ENCODE peak calls at places on chromosomes 11 and 22, in eight cellular contexts. R is stomach; M is effector memory CD4-positive, alpha-beta T cell; V is astrocyte; N is PC-3; U is uterus; G is psoas muscle; Z is OCI-LY7. H is an unnamed sample.

GRCh38 chr11:128709402-128709801 is 15.5 kb downstream of the FLI1 start:
- DNase-seq in R (no peak), M (no peak), V (peak; percentile 100), N (peak; percentile 95), U (peak; percentile 44), G (no peak), Z (no peak), H (no peak)

GRCh38 chr22:25062378-25063095 is 110.0 kb downstream of the KIAA1671 start:
- DNase-seq in R (no peak), M (peak; percentile 60), V (no peak), N (no peak), U (no peak), G (no peak), Z (no peak), H (peak; percentile 93)

GRCh38 chr22:38335077-38335476 is 17.8 kb upstream of the CSNK1E start:
- DNase-seq in R (no peak), M (no peak), V (no peak), N (peak; percentile 25), U (no peak), G (no peak), Z (no peak), H (no peak)

GRCh38 chr11:97269527-97269926 is 879.7 kb downstream of the JRKL start:
- DNase-seq in R (no peak), M (no peak), V (no peak), N (peak; percentile 33), U (no peak), G (no peak), Z (no peak), H (no peak)

GRCh38 chr11:62880231-62880802 is 379 bp upstream of the SLC3A2 start:
- DNase-seq in R (no peak), M (no peak), V (peak; percentile 81), N (peak; percentile 91), U (peak; percentile 76), G (peak; percentile 60), Z (peak; percentile 28), H (peak; percentile 14)

GRCh38 chr22:48824673-48825651 is 1002.7 kb downstream of the BRD1 start:
- DNase-seq in R (no peak), M (no peak), V (no peak), N (no peak), U (no peak), G (no peak), Z (no peak), H (no peak)

GRCh38 chr11:84673753-84674152 is 953.4 kb downstream of the DLG2 start:
- DNase-seq in R (no peak), M (no peak), V (peak; percentile 18), N (no peak), U (no peak), G (no peak), Z (no peak), H (no peak)

GRCh38 chr22:35629406-35630234 is 12.5 kb upstream of the MB start:
- DNase-seq in R (peak; percentile 50), M (peak; percentile 32), V (peak; percentile 98), N (peak; percentile 97), U (peak; percentile 94), G (peak; percentile 76), Z (peak; percentile 34), H (peak; percentile 10)

GRCh38 chr11:115161876-115162275 is 342.3 kb downstream of the CADM1 start:
- DNase-seq in R (no peak), M (no peak), V (no peak), N (no peak), U (no peak), G (no peak), Z (no peak), H (no peak)

GRCh38 chr22:50074551-50075042 is 10.6 kb downstream of the MLC1 start:
- DNase-seq in R (peak; percentile 68), M (no peak), V (no peak), N (no peak), U (no peak), G (no peak), Z (no peak), H (no peak)

GRCh38 chr11:128040603-128041002 is 546.8 kb downstream of the ETS1 start:
- DNase-seq in R (no peak), M (no peak), V (no peak), N (peak; percentile 31), U (no peak), G (no peak), Z (no peak), H (no peak)

GRCh38 chr11:134999490-135000066 is 587.5 kb upstream of the B3GAT1 start:
- DNase-seq in R (no peak), M (no peak), V (no peak), N (no peak), U (no peak), G (no peak), Z (no peak), H (no peak)

GRCh38 chr11:2741377-2742131 is 41.8 kb upstream of the KCNQ1OT1 start:
- DNase-seq in R (no peak), M (no peak), V (peak; percentile 62), N (peak; percentile 67), U (peak; percentile 57), G (peak; percentile 11), Z (no peak), H (no peak)

GRCh38 chr22:42966389-42966998 is 48.5 kb downstream of the PACSIN2 start:
- DNase-seq in R (no peak), M (no peak), V (no peak), N (no peak), U (no peak), G (no peak), Z (no peak), H (no peak)

GRCh38 chr11:66339163-66339675 is 3.0 kb upstream of the RIN1 start:
- DNase-seq in R (no peak), M (no peak), V (no peak), N (peak; percentile 55), U (no peak), G (no peak), Z (no peak), H (no peak)

GRCh38 chr22:24325105-24325757 is 54.6 kb downstream of the SPECC1L start:
- DNase-seq in R (no peak), M (no peak), V (peak; percentile 82), N (peak; percentile 47), U (no peak), G (no peak), Z (peak; percentile 79), H (peak; percentile 23)

GRCh38 chr11:13486926-13487660 is 8.7 kb downstream of the PTH start:
- DNase-seq in R (peak; percentile 52), M (no peak), V (no peak), N (no peak), U (no peak), G (peak; percentile 27), Z (peak; percentile 25), H (peak; percentile 55)

GRCh38 chr22:42180349-42180842 is 49.8 kb upstream of the CYP2D6 start:
- DNase-seq in R (no peak), M (peak; percentile 56), V (peak; percentile 26), N (no peak), U (peak; percentile 81), G (peak; percentile 34), Z (no peak), H (peak; percentile 71)

GRCh38 chr22:40235418-40235817 is 57.7 kb downstream of the TNRC6B start:
- DNase-seq in R (no peak), M (no peak), V (peak; percentile 58), N (peak; percentile 25), U (no peak), G (no peak), Z (no peak), H (no peak)
- H3K4me1 ChIP-seq in R (peaks cover 47% of the 10 kb centered on the region), M (peaks cover 33% of the 10 kb centered on the region), V (peaks cover 19% of the 10 kb centered on the region), N (peaks cover 31% of the 10 kb centered on the region), U (peaks cover 5% of the 10 kb centered on the region), G (peaks cover 67% of the 10 kb centered on the region), Z (no peaks in the 10 kb centered on the region), H (peaks cover 36% of the 10 kb centered on the region)

DNA sequence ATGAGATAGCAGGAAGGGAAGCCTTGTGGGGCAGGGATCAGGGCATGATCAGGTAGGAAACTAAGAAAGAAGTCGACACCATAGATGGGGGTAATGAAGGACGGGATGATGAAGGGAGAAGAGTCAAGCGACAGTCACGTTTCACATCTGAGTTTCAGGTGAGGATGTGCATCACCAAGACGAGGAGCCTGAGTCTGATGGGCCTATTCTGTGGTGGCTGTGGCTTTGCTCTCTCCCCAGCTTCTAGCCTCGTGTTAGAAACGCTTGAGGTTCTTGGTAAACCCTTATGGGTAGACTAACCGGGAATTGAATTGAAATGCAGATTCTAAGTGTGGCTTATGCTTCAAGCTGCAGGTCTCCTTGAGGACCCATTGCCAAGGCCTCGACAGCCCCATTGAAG is 45.6 kb upstream of the LMO1 start:
- DNase-seq in R (no peak), M (no peak), V (no peak), N (no peak), U (no peak), G (no peak), Z (no peak), H (no peak)
- H3K4me1 ChIP-seq in R (no peaks in the 10 kb centered on the region), M (no peaks in the 10 kb centered on the region), V (no peaks in the 10 kb centered on the region), N (no peaks in the 10 kb centered on the region), U (no peaks in the 10 kb centered on the region), G (no peaks in the 10 kb centered on the region), Z (no peaks in the 10 kb centered on the region), H (no peaks in the 10 kb centered on the region)

DNA sequence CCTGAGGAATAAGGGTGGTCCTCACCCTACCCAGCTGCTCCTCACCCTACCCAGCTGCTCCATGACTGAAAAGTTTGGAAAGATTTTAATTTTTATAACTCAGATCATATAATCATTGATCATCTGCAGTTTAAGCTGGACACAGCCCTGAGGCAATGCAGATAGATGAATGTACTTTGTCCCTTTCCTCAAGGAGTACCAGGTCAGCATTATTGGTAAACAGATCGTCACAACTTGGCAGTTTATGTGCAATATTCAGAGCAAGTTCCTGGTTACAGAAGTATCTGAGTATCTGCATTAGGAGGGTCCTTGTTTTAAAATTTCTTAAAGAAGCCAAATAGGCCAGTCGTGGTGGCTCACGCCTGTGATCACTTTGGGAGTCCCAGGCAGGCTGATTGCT is 3.6 kb downstream of the TNRC6B start:
- DNase-seq in R (no peak), M (no peak), V (no peak), N (no peak), U (no peak), G (no peak), Z (no peak), H (no peak)
- H3K4me1 ChIP-seq in R (peaks cover 88% of the 10 kb centered on the region), M (peaks cover 23% of the 10 kb centered on the region), V (peaks cover 43% of the 10 kb centered on the region), N (peaks cover 42% of the 10 kb centered on the region), U (peaks cover 10% of the 10 kb centered on the region), G (peaks cover 86% of the 10 kb centered on the region), Z (peaks cover 33% of the 10 kb centered on the region), H (peaks cover 76% of the 10 kb centered on the region)

DNA sequence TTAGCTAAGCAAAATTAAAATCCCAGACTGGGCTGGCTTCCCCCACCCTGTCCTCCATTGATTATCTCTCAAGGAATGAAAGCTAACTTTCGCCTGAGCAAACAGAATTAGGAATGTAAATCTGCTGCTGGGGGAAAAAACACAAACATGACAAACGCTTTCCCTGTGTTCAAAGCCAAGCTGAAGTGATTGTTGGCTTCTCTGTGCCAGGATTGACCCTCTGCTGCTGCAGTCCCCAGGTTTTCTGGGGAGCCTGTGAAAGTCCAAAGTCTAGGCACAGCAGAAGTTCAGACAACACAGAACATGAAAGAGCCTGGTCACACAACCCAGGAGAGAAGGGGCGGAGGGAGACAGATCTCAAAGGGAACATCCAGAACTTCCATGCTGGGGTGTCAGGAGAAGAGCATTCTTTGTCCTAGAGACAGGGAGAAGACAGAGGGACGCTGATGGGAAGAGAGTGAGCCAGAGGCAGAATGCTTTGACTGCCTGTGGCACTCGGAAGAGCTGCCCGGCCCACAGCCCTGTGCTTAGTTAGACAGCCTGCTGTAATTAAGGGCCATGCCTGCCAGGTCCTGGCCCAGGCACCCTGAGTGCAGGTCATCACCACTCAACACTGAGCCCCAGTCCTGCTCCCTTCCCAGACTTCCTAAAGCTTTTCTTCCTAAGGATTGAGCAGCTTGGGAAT is 6.9 kb downstream of the PATZ1 start:
- DNase-seq in R (no peak), M (no peak), V (no peak), N (no peak), U (no peak), G (no peak), Z (no peak), H (no peak)
- H3K4me1 ChIP-seq in R (peaks cover 82% of the 10 kb centered on the region), M (peaks cover 14% of the 10 kb centered on the region), V (peaks cover 27% of the 10 kb centered on the region), N (peaks cover 24% of the 10 kb centered on the region), U (peaks cover 15% of the 10 kb centered on the region), G (peaks cover 19% of the 10 kb centered on the region), Z (peaks cover 19% of the 10 kb centered on the region), H (peaks cover 48% of the 10 kb centered on the region)

H was measured in CD8-positive, alpha-beta memory T cell.